ENCODE peak calls at places on chromosome X, in eight cellular contexts. Y, E, Z, B, I, M, J and R are unnamed samples.

GRCh38 chrX:16239211-16239610 is 71.9 kb downstream of the MAGEB17 start:
- DNase-seq in I (peak; percentile 35), Y (peak; percentile 57), B (no peak), J (no peak), M (no peak), E (no peak), Z (no peak), R (no peak)

GRCh38 chrX:14389682-14390081 is 139.7 kb upstream of the GLRA2 start:
- DNase-seq in Y (no peak), B (no peak), E (no peak), J (no peak), I (no peak), Z (no peak), M (no peak), R (no peak)

GRCh38 chrX:143669395-143669794 is 33.5 kb upstream of the SLITRK4 start:
- DNase-seq in M (no peak), B (no peak), J (no peak), E (no peak), I (no peak), Y (no peak), Z (no peak), R (peak; percentile 13)

GRCh38 chrX:37745835-37746234 is 34.0 kb upstream of the CYBB start:
- DNase-seq in Y (no peak), M (no peak), E (no peak), B (peak; percentile 17), Z (no peak), I (no peak), J (no peak), R (no peak)

GRCh38 chrX:109732319-109732779 is 708 bp downstream of the ACSL4 start:
- DNase-seq in Y (no peak), I (no peak), E (no peak), B (no peak), Z (peak; percentile 34), M (no peak), J (peak; percentile 27), R (peak; percentile 37)

GRCh38 chrX:125289209-125289608 is 30.5 kb upstream of the TEX13C start:
- DNase-seq in B (no peak), Y (no peak), I (no peak), Z (no peak), M (no peak), J (no peak), E (no peak), R (no peak)

GRCh38 chrX:23465985-23466384 is 131.3 kb downstream of the PTCHD1 start:
- DNase-seq in I (no peak), E (no peak), J (no peak), M (no peak), B (no peak), Z (no peak), Y (no peak), R (no peak)

GRCh38 chrX:105323951-105324350 is 103.5 kb upstream of the TEX13A start:
- DNase-seq in E (no peak), Y (no peak), M (no peak), I (no peak), J (no peak), B (no peak), Z (no peak), R (no peak)

GRCh38 chrX:3651272-3651671 is 62.2 kb downstream of the PRKX start:
- DNase-seq in I (peak; percentile 0), M (no peak), Z (peak; percentile 31), J (no peak), Y (no peak), E (no peak), B (no peak), R (peak; percentile 43)

GRCh38 chrX:3351287-3351686 is 4.8 kb upstream of the MXRA5 start:
- DNase-seq in Y (no peak), J (no peak), I (no peak), Z (no peak), B (no peak), E (no peak), M (no peak), R (no peak)

GRCh38 chrX:107825698-107826285 is at the start of gene MID2:
- DNase-seq in I (peak; percentile 29), M (peak; percentile 69), Z (peak; percentile 61), B (peak; percentile 78), E (peak; percentile 23), Y (peak; percentile 50), J (peak; percentile 72), R (no peak)

GRCh38 chrX:33204889-33205288 is 6.5 kb downstream of the DMD start:
- DNase-seq in E (no peak), B (no peak), Z (no peak), M (no peak), J (no peak), Y (no peak), I (no peak), R (no peak)

GRCh38 chrX:43655151-43655676 is 885 bp upstream of the MAOA start:
- DNase-seq in Y (peak; percentile 41), Z (peak; percentile 24), E (peak; percentile 36), M (peak; percentile 70), J (peak; percentile 54), B (peak; percentile 70), I (no peak), R (peak; percentile 45)

GRCh38 chrX:130097507-130098201 is 12.6 kb downstream of the ELF4 start:
- DNase-seq in Z (peak; percentile 50), J (no peak), M (peak; percentile 84), E (peak; percentile 23), B (no peak), I (no peak), Y (no peak), R (no peak)

GRCh38 chrX:2516612-2517011 is 15.8 kb upstream of the DHRSX start:
- DNase-seq in M (no peak), Y (no peak), B (no peak), I (no peak), J (no peak), Z (no peak), E (no peak), R (no peak)

GRCh38 chrX:131869182-131869581 is 153.9 kb upstream of the STK26 start:
- DNase-seq in I (no peak), Z (no peak), B (no peak), M (no peak), E (no peak), J (no peak), Y (no peak), R (no peak)

GRCh38 chrX:67384403-67384802 is 159.4 kb upstream of the AR start:
- DNase-seq in B (no peak), Y (no peak), J (no peak), I (no peak), M (no peak), E (no peak), Z (no peak), R (no peak)

GRCh38 chrX:42496239-42496638 is 281.7 kb downstream of the PPP1R2C start:
- DNase-seq in Y (no peak), J (no peak), E (no peak), B (no peak), I (no peak), M (no peak), Z (no peak), R (no peak)

GRCh38 chrX:110966839-110967238 is 129.2 kb upstream of the PAK3 start:
- DNase-seq in I (no peak), E (no peak), Y (no peak), M (no peak), Z (no peak), J (no peak), B (no peak), R (no peak)

GRCh38 chrX:37599735-37600134 is 28.3 kb downstream of the LANCL3 start:
- DNase-seq in J (no peak), Y (no peak), M (no peak), Z (no peak), B (no peak), E (no peak), I (no peak), R (no peak)

GRCh38 chrX:38318196-38318595 is 9.1 kb downstream of the RPGR start:
- DNase-seq in Z (no peak), E (no peak), I (no peak), J (no peak), B (no peak), Y (no peak), M (no peak), R (no peak)

GRCh38 chrX:112066813-112067212 is 15.8 kb downstream of the TRPC5 start:
- DNase-seq in Y (no peak), I (no peak), M (no peak), Z (no peak), E (no peak), J (no peak), B (no peak), R (no peak)

GRCh38 chrX:9494806-9495205 is 29.9 kb downstream of the TBL1X start:
- DNase-seq in Y (no peak), Z (no peak), I (no peak), M (no peak), B (no peak), E (no peak), J (no peak), R (no peak)

GRCh38 chrX:17497193-17497592 is 122.2 kb downstream of the NHS start:
- DNase-seq in I (no peak), J (no peak), E (no peak), Y (no peak), B (no peak), M (no peak), Z (no peak), R (no peak)
- H3K4me1 ChIP-seq in I (peaks cover 14% of the 10 kb centered on the region), J (no peaks in the 10 kb centered on the region), E (no peaks in the 10 kb centered on the region), Y (no peaks in the 10 kb centered on the region), B (peaks cover 7% of the 10 kb centered on the region), M (peaks cover 4% of the 10 kb centered on the region), Z (no peaks in the 10 kb centered on the region), R (no peaks in the 10 kb centered on the region)

GRCh38 chrX:153926594-153926862 is 464 bp upstream of the ARHGAP4 start:
- DNase-seq in M (no peak), E (no peak), Y (no peak), Z (no peak), J (no peak), I (no peak), B (no peak), R (no peak)
- H3K4me1 ChIP-seq in M (peaks cover 10% of the 10 kb centered on the region), E (peaks cover 45% of the 10 kb centered on the region), Y (peaks cover 12% of the 10 kb centered on the region), Z (peaks cover 19% of the 10 kb centered on the region), J (no peaks in the 10 kb centered on the region), I (peaks cover 43% of the 10 kb centered on the region), B (peaks cover 7% of the 10 kb centered on the region), R (peaks cover 20% of the 10 kb centered on the region)

GRCh38 chrX:40153335-40154221 is 55.8 kb upstream of the BCOR start:
- DNase-seq in B (peak; percentile 86), M (peak; percentile 81), Y (peak; percentile 54), Z (peak; percentile 60), I (no peak), J (peak; percentile 61), E (no peak), R (peak; percentile 70)

GRCh38 chrX:40152173-40152705 is 54.5 kb upstream of the BCOR start:
- DNase-seq in J (peak; percentile 65), I (no peak), M (peak; percentile 72), B (peak; percentile 75), Z (peak; percentile 49), Y (peak; percentile 53), E (peak; percentile 57), R (peak; percentile 65)

GRCh38 chrX:40151211-40152172 is 53.7 kb upstream of the BCOR start:
- DNase-seq in B (peak; percentile 78), M (no peak), J (peak; percentile 50), I (no peak), Z (no peak), Y (no peak), E (no peak), R (no peak)

GRCh38 chrX:40154229-40154852 is 56.6 kb upstream of the BCOR start:
- DNase-seq in J (peak; percentile 71), B (peak; percentile 82), I (no peak), M (no peak), Y (no peak), E (peak; percentile 57), Z (no peak), R (peak; percentile 77)

GRCh38 chrX:40152706-40153334 is 55.1 kb upstream of the BCOR start:
- DNase-seq in Z (no peak), Y (peak; percentile 55), E (peak; percentile 71), B (peak; percentile 86), J (peak; percentile 60), I (no peak), M (peak; percentile 65), R (peak; percentile 48)
- H3K4me1 ChIP-seq in Z (no peaks in the 10 kb centered on the region), Y (peaks cover 25% of the 10 kb centered on the region), E (peaks cover 52% of the 10 kb centered on the region), B (peaks cover 10% of the 10 kb centered on the region), J (peaks cover 9% of the 10 kb centered on the region), I (peaks cover 71% of the 10 kb centered on the region), M (peaks cover 6% of the 10 kb centered on the region), R (peaks cover 51% of the 10 kb centered on the region)

GRCh38 chrX:57677132-57677858 is 2.8 kb downstream of the NLRP2B start:
- DNase-seq in Y (no peak), Z (no peak), E (no peak), M (no peak), I (no peak), J (no peak), B (no peak), R (no peak)
- H3K4me1 ChIP-seq in Y (no peaks in the 10 kb centered on the region), Z (no peaks in the 10 kb centered on the region), E (no peaks in the 10 kb centered on the region), M (no peaks in the 10 kb centered on the region), I (no peaks in the 10 kb centered on the region), J (no peaks in the 10 kb centered on the region), B (no peaks in the 10 kb centered on the region), R (no peaks in the 10 kb centered on the region)